ENCODE peak calls at places on chromosomes 5 and 9, in four cellular contexts. One of them, this sample, is unnamed.
A peak's percentile ranks its signal among the peaks of the same experiment; 100 is the strongest.

GRCh38 chr5:35820720-35821119 is 36.0 kb upstream of the IL7R start:
- DNase-seq in kidney epithelial cell: no peak
- DNase-seq in transverse colon: no peak
- DNase-seq in heart right ventricle: no peak
- DNase-seq in this sample: no peak

GRCh38 chr9:19375536-19375935 is 4.5 kb downstream of the RPS6 start:
- DNase-seq in kidney epithelial cell: no peak
- DNase-seq in transverse colon: no peak
- DNase-seq in heart right ventricle: no peak
- DNase-seq in this sample: no peak

GRCh38 chr9:129836342-129837007 is 1.2 kb downstream of the USP20 start:
- DNase-seq in kidney epithelial cell: no peak
- DNase-seq in transverse colon: peak; percentile 26
- DNase-seq in heart right ventricle: no peak
- DNase-seq in this sample: peak; percentile 65

GRCh38 chr5:44446399-44446798 is 57.2 kb upstream of the FGF10 start:
- DNase-seq in kidney epithelial cell: no peak
- DNase-seq in transverse colon: no peak
- DNase-seq in heart right ventricle: no peak
- DNase-seq in this sample: no peak

GRCh38 chr9:113772121-113772885 is 103.8 kb upstream of the ZNF618 start:
- DNase-seq in kidney epithelial cell: no peak
- DNase-seq in transverse colon: no peak
- DNase-seq in heart right ventricle: no peak
- DNase-seq in this sample: no peak

GRCh38 chr9:97046228-97046627 is 7.3 kb upstream of the CTSV start:
- DNase-seq in kidney epithelial cell: peak; percentile 75
- DNase-seq in transverse colon: peak; percentile 75
- DNase-seq in heart right ventricle: no peak
- DNase-seq in this sample: peak; percentile 50

GRCh38 chr9:89905628-89906338 is 301.0 kb downstream of the GADD45G start:
- DNase-seq in kidney epithelial cell: no peak
- DNase-seq in transverse colon: no peak
- DNase-seq in heart right ventricle: no peak
- DNase-seq in this sample: no peak

GRCh38 chr5:73030995-73031394 is 75.2 kb downstream of the FCHO2 start:
- DNase-seq in kidney epithelial cell: peak; percentile 80
- DNase-seq in transverse colon: no peak
- DNase-seq in heart right ventricle: no peak
- DNase-seq in this sample: peak; percentile 6

GRCh38 chr5:170861855-170862766 is at the start of gene RANBP17:
- DNase-seq in kidney epithelial cell: no peak
- DNase-seq in transverse colon: peak; percentile 55
- DNase-seq in heart right ventricle: peak; percentile 56
- DNase-seq in this sample: peak; percentile 95

GRCh38 chr5:36690041-36690941 is 83.9 kb downstream of the SLC1A3 start:
- DNase-seq in kidney epithelial cell: peak; percentile 35
- DNase-seq in transverse colon: peak; percentile 79
- DNase-seq in heart right ventricle: peak; percentile 80
- DNase-seq in this sample: peak; percentile 91

GRCh38 chr5:57316798-57317327 is 143.0 kb downstream of the GPBP1 start:
- DNase-seq in kidney epithelial cell: peak; percentile 91
- DNase-seq in transverse colon: peak; percentile 11
- DNase-seq in heart right ventricle: no peak
- DNase-seq in this sample: no peak

GRCh38 chr9:852539-852938 is 11.0 kb downstream of the DMRT1 start:
- DNase-seq in kidney epithelial cell: no peak
- DNase-seq in transverse colon: no peak
- DNase-seq in heart right ventricle: no peak
- DNase-seq in this sample: peak; percentile 40

GRCh38 chr9:111873901-111874300 is 22.7 kb upstream of the UGCG start:
- DNase-seq in kidney epithelial cell: no peak
- DNase-seq in transverse colon: no peak
- DNase-seq in heart right ventricle: no peak
- DNase-seq in this sample: no peak

GRCh38 chr5:145531038-145531734 is 304.0 kb downstream of the PRELID2 start:
- DNase-seq in kidney epithelial cell: peak; percentile 77
- DNase-seq in transverse colon: peak; percentile 58
- DNase-seq in heart right ventricle: no peak
- DNase-seq in this sample: no peak

GRCh38 chr9:12464910-12465512 is 228.2 kb upstream of the TYRP1 start:
- DNase-seq in kidney epithelial cell: no peak
- DNase-seq in transverse colon: no peak
- DNase-seq in heart right ventricle: no peak
- DNase-seq in this sample: peak; percentile 2

GRCh38 chr5:54769072-54769471 is 216.3 kb downstream of the ESM1 start:
- DNase-seq in kidney epithelial cell: no peak
- DNase-seq in transverse colon: no peak
- DNase-seq in heart right ventricle: no peak
- DNase-seq in this sample: peak; percentile 18

GRCh38 chr5:69024241-69024651 is 69.6 kb upstream of the SLC30A5 start:
- DNase-seq in kidney epithelial cell: no peak
- DNase-seq in transverse colon: no peak
- DNase-seq in heart right ventricle: no peak
- DNase-seq in this sample: peak; percentile 70

GRCh38 chr9:110116543-110116885 is 91.4 kb downstream of the C9orf152 start:
- DNase-seq in kidney epithelial cell: no peak
- DNase-seq in transverse colon: no peak
- DNase-seq in heart right ventricle: no peak
- DNase-seq in this sample: no peak

GRCh38 chr5:139110526-139111168 is 87.5 kb downstream of the SIL1 start:
- DNase-seq in kidney epithelial cell: no peak
- DNase-seq in transverse colon: no peak
- DNase-seq in heart right ventricle: no peak
- DNase-seq in this sample: no peak

GRCh38 chr5:139103762-139104161 is 94.4 kb downstream of the SIL1 start:
- DNase-seq in kidney epithelial cell: no peak
- DNase-seq in transverse colon: no peak
- DNase-seq in heart right ventricle: no peak
- DNase-seq in this sample: no peak

GRCh38 chr5:139104577-139105271 is 93.4 kb downstream of the SIL1 start:
- DNase-seq in kidney epithelial cell: no peak
- DNase-seq in transverse colon: peak; percentile 35
- DNase-seq in heart right ventricle: peak; percentile 31
- DNase-seq in this sample: no peak

GRCh38 chr5:139105621-139106071 is 92.5 kb downstream of the SIL1 start:
- DNase-seq in kidney epithelial cell: no peak
- DNase-seq in transverse colon: no peak
- DNase-seq in heart right ventricle: no peak
- DNase-seq in this sample: peak; percentile 48

DNA sequence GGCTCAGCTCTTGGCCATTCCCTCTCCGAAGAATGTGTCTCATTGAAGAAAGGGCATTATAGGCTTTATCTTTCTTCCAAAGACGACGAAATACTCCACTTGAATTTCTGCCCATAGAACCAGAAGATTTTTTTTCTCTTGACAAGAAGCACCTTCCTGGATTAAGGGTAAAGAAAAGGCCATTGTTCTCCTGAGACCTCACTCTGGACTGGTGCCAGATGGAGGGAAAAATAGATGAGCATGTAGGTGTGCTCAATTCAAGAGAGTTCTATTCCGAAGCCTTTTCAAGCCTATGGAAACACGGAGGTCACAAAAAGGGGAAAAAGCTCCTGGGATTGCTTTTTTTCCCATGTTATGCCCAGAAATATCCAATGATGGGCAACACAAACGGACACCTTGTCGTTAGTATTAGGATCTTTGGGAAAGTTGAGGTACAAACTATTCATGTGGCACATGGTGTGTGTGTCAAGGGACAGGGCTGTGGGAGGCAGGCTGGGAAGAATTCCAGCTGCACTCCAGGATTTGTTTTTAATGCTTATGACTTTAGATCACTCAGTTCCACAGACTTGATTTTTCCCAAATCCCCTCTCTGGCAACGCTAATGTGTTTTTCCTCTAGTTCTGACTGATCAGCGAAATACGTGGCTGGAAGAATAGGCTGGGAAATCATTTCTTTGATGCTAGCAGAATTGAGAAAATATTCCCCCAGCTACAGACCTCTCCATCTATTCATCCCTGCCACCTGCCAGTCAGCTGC is 89.9 kb downstream of the SIL1 start:
- DNase-seq in kidney epithelial cell: no peak
- DNase-seq in transverse colon: no peak
- DNase-seq in heart right ventricle: no peak
- DNase-seq in this sample: no peak
- H3K4me3 ChIP-seq in kidney epithelial cell: no peak overlapping the region
- H3K4me3 ChIP-seq in transverse colon: no peak overlapping the region
- H3K4me3 ChIP-seq in heart right ventricle: no peak overlapping the region
- H3K4me3 ChIP-seq in this sample: no peak overlapping the region

DNA sequence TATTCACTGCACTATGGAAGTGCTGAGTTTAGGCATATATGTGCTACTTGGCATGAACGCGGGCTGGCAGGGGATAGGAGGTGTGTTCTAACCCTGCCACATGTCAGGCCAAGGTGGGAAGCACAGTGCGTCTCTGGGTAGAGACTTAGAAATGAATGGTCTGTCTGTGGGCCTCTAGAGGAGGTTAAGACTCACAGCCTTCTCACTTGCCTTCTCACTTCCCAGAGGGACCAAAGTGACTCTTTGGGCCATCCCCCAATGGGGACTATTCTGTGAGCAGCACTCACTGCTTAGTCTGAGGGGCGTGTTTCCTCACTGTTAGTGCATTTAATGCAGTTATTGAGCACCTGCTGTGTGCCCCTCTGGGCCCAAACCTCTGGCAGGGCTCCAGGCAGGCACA is 2.4 kb upstream of the PITX1 start:
- DNase-seq in kidney epithelial cell: no peak
- DNase-seq in transverse colon: no peak
- DNase-seq in heart right ventricle: no peak
- DNase-seq in this sample: no peak
- H3K27me3 ChIP-seq in kidney epithelial cell: peaks cover 89% of the 10 kb centered on the region
- H3K27me3 ChIP-seq in transverse colon: peaks cover 100% of the 10 kb centered on the region
- H3K27me3 ChIP-seq in heart right ventricle: peaks cover 99% of the 10 kb centered on the region
- H3K27me3 ChIP-seq in this sample: peaks cover 97% of the 10 kb centered on the region

DNA sequence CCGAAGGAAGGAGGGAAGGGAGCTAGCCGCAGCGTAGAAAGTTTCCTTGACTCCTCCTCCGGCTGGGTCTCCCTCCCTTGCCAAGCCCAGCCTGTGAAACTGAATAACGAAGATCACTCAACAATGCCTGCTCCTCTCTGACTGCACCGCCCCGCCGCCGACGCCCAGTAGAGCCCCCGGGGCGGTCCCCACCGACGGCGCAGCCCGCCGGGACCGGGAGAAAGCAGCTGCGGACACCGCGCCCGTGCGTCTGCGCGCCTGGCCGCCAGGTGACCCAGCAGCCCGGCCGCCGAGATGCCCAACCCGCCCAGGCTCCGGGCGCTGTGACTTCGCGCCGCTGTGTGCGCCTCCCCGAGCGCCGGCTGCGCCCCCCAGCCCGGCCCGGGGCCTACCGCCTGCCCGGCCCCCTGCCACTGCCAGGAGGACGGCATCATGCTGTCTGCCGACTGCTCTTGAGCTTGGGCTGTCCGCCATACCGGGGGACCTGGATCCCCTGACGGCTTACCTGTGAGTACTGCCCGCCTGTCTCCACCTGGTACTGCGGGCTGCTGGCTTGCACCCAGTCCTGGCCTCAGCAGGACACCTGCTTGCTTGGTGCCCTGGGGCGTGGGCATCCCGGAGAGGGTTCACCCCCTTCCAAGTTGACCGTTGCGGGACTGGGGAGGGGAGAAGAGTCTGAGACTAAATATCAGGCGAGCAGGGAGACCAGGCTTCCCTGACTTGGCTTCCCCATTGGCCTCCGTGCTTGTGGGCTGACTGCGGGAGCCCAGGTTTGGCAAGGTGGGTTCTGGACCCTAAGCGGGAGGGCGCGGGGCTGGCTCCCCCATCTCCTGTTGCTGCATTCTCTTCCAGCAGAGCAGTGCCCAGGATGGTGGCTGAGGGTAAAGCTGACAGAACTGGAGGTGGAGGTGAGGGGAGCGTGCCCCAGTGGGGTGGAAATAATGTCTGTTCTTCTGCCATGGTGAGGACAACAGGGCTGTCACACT is 26.2 kb upstream of the SPTLC1 start:
- DNase-seq in kidney epithelial cell: no peak
- DNase-seq in transverse colon: no peak
- DNase-seq in heart right ventricle: peak; percentile 34
- DNase-seq in this sample: peak; percentile 89
- H3K4me3 ChIP-seq in kidney epithelial cell: peak overlapping the region; percentile 64
- H3K4me3 ChIP-seq in transverse colon: peak overlapping the region; percentile 40
- H3K4me3 ChIP-seq in heart right ventricle: peak overlapping the region; percentile 4
- H3K4me3 ChIP-seq in this sample: peak overlapping the region; percentile 38

GRCh38 chr9:34588671-34589370 is 703 bp downstream of the CNTFR start:
- DNase-seq in kidney epithelial cell: no peak
- DNase-seq in transverse colon: no peak
- DNase-seq in heart right ventricle: no peak
- DNase-seq in this sample: peak; percentile 82
- H3K27me3 ChIP-seq in kidney epithelial cell: peaks cover 90% of the 10 kb centered on the region
- H3K27me3 ChIP-seq in transverse colon: peaks cover 99% of the 10 kb centered on the region
- H3K27me3 ChIP-seq in heart right ventricle: peaks cover 78% of the 10 kb centered on the region
- H3K27me3 ChIP-seq in this sample: peaks cover 96% of the 10 kb centered on the region

GRCh38 chr5:465591-466403 is 22.8 kb downstream of the EXOC3 start:
- DNase-seq in kidney epithelial cell: no peak
- DNase-seq in transverse colon: peak; percentile 5
- DNase-seq in heart right ventricle: peak; percentile 10
- DNase-seq in this sample: no peak
- H3K4me3 ChIP-seq in kidney epithelial cell: no peak overlapping the region
- H3K4me3 ChIP-seq in transverse colon: no peak overlapping the region
- H3K4me3 ChIP-seq in heart right ventricle: no peak overlapping the region
- H3K4me3 ChIP-seq in this sample: no peak overlapping the region

This sample was measured in H7.